ENCODE peak calls at places on chromosome 4, in five cellular contexts. M is activated CD8-positive, alpha-beta T cell treated with anti-CD3 and anti-CD28 coated beads for 36 hours; K is astrocyte of the spinal cord; H is coronary artery; A is CD8-positive, alpha-beta T cell. X is an unnamed sample.

GRCh38 chr4:40309250-40309774 is 25.8 kb upstream of the CHRNA9 start:
- DNase-seq in M (peak; percentile 98), K (peak; percentile 83), A (peak; percentile 88), H (peak; percentile 83), X (peak; percentile 59)

GRCh38 chr4:89868999-89869589 is 25.6 kb upstream of the MMRN1 start:
- DNase-seq in K (peak; percentile 21), A (no peak), H (no peak), M (no peak), X (no peak)

GRCh38 chr4:70530997-70531396 is 12.6 kb downstream of the AMTN start:
- DNase-seq in A (no peak), K (no peak), M (no peak), H (no peak), X (no peak)

GRCh38 chr4:183571350-183572076 is 66.7 kb downstream of the ING2 start:
- DNase-seq in H (no peak), K (peak; percentile 25), M (no peak), A (no peak), X (no peak)

GRCh38 chr4:139329665-139330200 is 27.5 kb upstream of the NDUFC1 start:
- DNase-seq in A (no peak), M (no peak), K (no peak), H (no peak), X (no peak)

GRCh38 chr4:183600189-183600685 is 58.7 kb downstream of the RWDD4 start:
- DNase-seq in A (no peak), H (no peak), M (peak; percentile 6), K (no peak), X (no peak)

GRCh38 chr4:155548173-155548572 is 118.5 kb upstream of the GUCY1A1 start:
- DNase-seq in A (no peak), K (no peak), M (no peak), H (no peak), X (no peak)

GRCh38 chr4:113435893-113436292 is 325.6 kb downstream of the CAMK2D start:
- DNase-seq in M (peak; percentile 11), H (no peak), K (peak; percentile 92), A (no peak), X (peak; percentile 80)

GRCh38 chr4:958836-959337 is 14.5 kb downstream of the DGKQ start:
- DNase-seq in M (no peak), H (no peak), A (no peak), K (no peak), X (no peak)

GRCh38 chr4:22192302-22192645 is 243.7 kb upstream of the KCNIP4 start:
- DNase-seq in K (no peak), A (no peak), M (no peak), H (no peak), X (no peak)

GRCh38 chr4:177001271-177002175 is 208.8 kb upstream of the VEGFC start:
- DNase-seq in K (peak; percentile 46), H (no peak), A (no peak), M (no peak), X (no peak)

GRCh38 chr4:112083587-112084347 is 61.5 kb upstream of the FAM241A start:
- DNase-seq in A (no peak), H (no peak), K (peak; percentile 26), M (no peak), X (no peak)

GRCh38 chr4:25680580-25680979 is 24.9 kb downstream of the SLC34A2 start:
- DNase-seq in M (no peak), K (no peak), A (no peak), H (no peak), X (no peak)

GRCh38 chr4:84809946-84810345 is 156.5 kb downstream of the WDFY3 start:
- DNase-seq in M (no peak), K (no peak), A (no peak), H (no peak), X (no peak)

GRCh38 chr4:111400736-111401135 is 744.5 kb upstream of the FAM241A start:
- DNase-seq in A (no peak), M (no peak), K (peak; percentile 76), H (no peak), X (no peak)

GRCh38 chr4:38160487-38161207 is 200.4 kb downstream of the PTTG2 start:
- DNase-seq in A (no peak), K (peak; percentile 93), M (peak; percentile 68), H (peak; percentile 53), X (peak; percentile 83)

GRCh38 chr4:187887886-187888285 is 107.7 kb upstream of the ZFP42 start:
- DNase-seq in H (no peak), K (no peak), A (no peak), M (no peak), X (no peak)

GRCh38 chr4:40196724-40197281 is at the start of gene RHOH:
- DNase-seq in K (no peak), M (peak; percentile 93), A (peak; percentile 62), H (no peak), X (no peak)

DNA sequence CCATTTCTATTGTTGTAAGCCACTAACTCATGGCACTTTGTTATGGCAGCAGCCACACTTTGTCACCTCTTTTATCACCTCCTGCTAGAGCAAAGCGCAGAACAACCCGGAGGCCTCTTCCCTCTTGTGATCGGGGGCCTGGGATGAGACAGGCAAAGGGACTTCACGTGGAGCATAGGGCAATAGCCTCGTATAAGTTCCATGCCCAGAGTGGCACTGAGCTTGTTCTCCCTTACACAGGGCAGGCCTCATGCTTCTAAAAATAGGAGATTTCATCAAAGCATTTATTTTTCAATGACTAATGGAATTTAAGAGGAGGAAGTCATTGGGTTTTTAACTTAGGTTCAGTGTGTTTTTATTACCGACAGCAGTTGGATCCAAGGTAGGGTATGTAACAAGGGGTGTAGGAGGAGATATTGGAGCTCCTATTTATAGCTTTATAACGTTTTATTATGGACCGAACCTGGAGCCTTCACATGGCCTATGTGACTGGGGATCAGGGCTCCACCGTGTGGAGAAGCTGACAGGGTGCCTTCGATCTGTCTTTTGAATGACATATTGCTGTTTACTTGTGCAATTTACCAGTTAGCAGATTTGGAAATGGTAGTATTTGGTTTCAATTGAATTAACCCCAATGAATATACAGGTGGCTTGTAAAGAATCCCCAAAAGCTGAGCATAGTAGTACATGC is 93.8 kb downstream of the SLC2A9 start:
- DNase-seq in A (no peak), M (no peak), H (no peak), K (no peak), X (no peak)
- TF ChIP-seq CTCF in A (no peak), M (no peak), H (no peak), K (no peak), X (no peak)

GRCh38 chr4:5790546-5790857 is 79.5 kb downstream of the EVC start:
- DNase-seq in H (no peak), A (no peak), M (no peak), K (no peak), X (no peak)
- TF ChIP-seq CTCF in H (peak; percentile 14), A (no peak), M (no peak), K (no peak), X (no peak)

GRCh38 chr4:174522183-174523002 is at the start of gene HPGD:
- DNase-seq in H (no peak), K (peak; percentile 7), M (peak; percentile 87), A (peak; percentile 43), X (peak; percentile 13)
- TF ChIP-seq CTCF in H (no peak), K (no peak), M (no peak), A (no peak), X (no peak)

GRCh38 chr4:153521467-153521866 is 55.3 kb downstream of the TMEM131L start:
- DNase-seq in H (no peak), A (no peak), M (peak; percentile 44), K (no peak), X (no peak)
- TF ChIP-seq CTCF in H (no peak), A (no peak), M (no peak), K (no peak), X (no peak)

DNA sequence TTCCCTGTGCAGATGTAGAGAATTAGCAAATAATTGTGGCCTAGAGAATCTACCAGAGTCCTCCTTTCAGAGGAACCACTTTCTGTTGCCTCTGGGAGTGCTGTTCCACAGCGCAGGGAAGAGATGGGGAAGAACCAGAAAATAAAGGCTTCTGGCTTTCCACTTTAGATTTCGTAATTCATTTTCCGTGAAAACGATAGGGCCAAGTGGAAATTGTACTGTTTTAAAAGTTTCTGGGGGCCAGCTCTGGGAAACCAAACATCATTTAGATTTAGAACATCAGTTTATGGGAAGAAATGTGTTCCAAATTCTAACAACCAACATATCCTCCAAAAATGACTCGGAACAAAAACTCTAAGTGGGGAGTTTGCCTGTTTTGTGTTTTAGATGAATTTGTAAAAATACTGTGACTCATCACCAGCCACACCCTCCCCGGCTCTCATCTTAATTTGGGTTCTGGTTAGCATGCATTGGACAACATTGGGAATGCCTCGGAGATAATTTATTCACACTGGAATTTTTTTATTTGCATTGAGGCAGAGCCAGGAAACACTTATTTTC is 65.2 kb upstream of the LNX1 start:
- DNase-seq in A (no peak), K (peak; percentile 14), H (no peak), M (no peak), X (no peak)
- TF ChIP-seq CTCF in A (no peak), K (peak; percentile 64), H (peak; percentile 27), M (no peak), X (peak; percentile 43)

GRCh38 chr4:83455300-83456183 is at the start of the genes HELQ and MRPS18C:
- DNase-seq in M (peak; percentile 99), H (peak; percentile 98), A (peak; percentile 91), K (peak; percentile 99), X (peak; percentile 94)
- TF ChIP-seq CTCF in M (no peak), H (no peak), A (no peak), K (peak; percentile 28), X (peak; percentile 42)

GRCh38 chr4:147801820-147802219 is 69.9 kb downstream of the ARHGAP10 start:
- DNase-seq in K (no peak), M (no peak), A (no peak), H (no peak), X (no peak)

GRCh38 chr4:147802346-147802745 is 70.5 kb downstream of the ARHGAP10 start:
- DNase-seq in H (no peak), M (no peak), K (no peak), A (no peak), X (no peak)

GRCh38 chr4:147794787-147795413 is 63.0 kb downstream of the ARHGAP10 start:
- DNase-seq in M (no peak), A (no peak), K (no peak), H (no peak), X (no peak)

GRCh38 chr4:147793973-147794690 is 62.2 kb downstream of the ARHGAP10 start:
- DNase-seq in A (no peak), K (no peak), M (peak; percentile 49), H (no peak), X (no peak)

GRCh38 chr4:147799986-147800555 is 68.2 kb downstream of the ARHGAP10 start:
- DNase-seq in K (peak; percentile 59), H (no peak), M (peak; percentile 86), A (peak; percentile 32), X (no peak)
- TF ChIP-seq CTCF in K (no peak), H (no peak), M (no peak), A (no peak), X (no peak)

X was measured in ascending aorta.